ENCODE peak calls at places on chromosome 15, in seven cellular contexts. B is PC-9, H is AG09309, C is GM13977, R is upper lobe of right lung, D is dorsolateral prefrontal cortex, O is uterus. J is an unnamed sample.

GRCh38 chr15:62799037-62799436 is 243.5 kb upstream of the TPM1 start:
- DNase-seq in H (no peak), D (no peak), R (no peak), C (no peak), O (no peak), B (no peak), J (no peak)

GRCh38 chr15:67290319-67290718 is 35.7 kb downstream of the IQCH start:
- DNase-seq in C (no peak), R (no peak), B (no peak), D (no peak), O (no peak), H (no peak), J (no peak)

GRCh38 chr15:89303986-89304385 is 30.6 kb downstream of the POLG start:
- DNase-seq in D (no peak), O (no peak), C (no peak), H (no peak), R (no peak), B (no peak), J (no peak)

GRCh38 chr15:63244399-63244798 is 33.0 kb upstream of the APH1B start:
- DNase-seq in D (no peak), C (no peak), O (no peak), R (no peak), B (no peak), H (no peak), J (peak; percentile 60)

GRCh38 chr15:35293353-35294130 is 208.4 kb upstream of the NANOGP8 start:
- DNase-seq in B (peak; percentile 71), H (peak; percentile 37), C (no peak), O (no peak), R (no peak), D (no peak), J (peak; percentile 56)

GRCh38 chr15:62569460-62570404 is 404.6 kb upstream of the C2CD4B start:
- DNase-seq in R (peak; percentile 83), O (no peak), D (no peak), C (no peak), B (peak; percentile 61), H (peak; percentile 75), J (peak; percentile 95)

GRCh38 chr15:76929011-76929760 is 2.4 kb upstream of the RCN2 start:
- DNase-seq in C (no peak), B (no peak), H (no peak), R (no peak), D (no peak), O (no peak), J (no peak)

GRCh38 chr15:45402955-45403892 is 24.9 kb upstream of the GATM start:
- DNase-seq in R (peak; percentile 79), C (peak; percentile 54), O (peak; percentile 18), B (peak; percentile 78), D (no peak), H (no peak), J (peak; percentile 38)

GRCh38 chr15:29805043-29805707 is 17.1 kb downstream of the TJP1 start:
- DNase-seq in D (no peak), R (no peak), B (no peak), O (no peak), C (no peak), H (peak; percentile 68), J (peak; percentile 87)

GRCh38 chr15:68271854-68272471 is 5.6 kb upstream of the FEM1B start:
- DNase-seq in O (peak; percentile 62), R (no peak), H (no peak), B (peak; percentile 97), D (peak; percentile 53), C (no peak), J (peak; percentile 67)

GRCh38 chr15:50049871-50050270 is 69.2 kb downstream of the ATP8B4 start:
- DNase-seq in O (no peak), D (no peak), C (no peak), R (no peak), B (no peak), H (peak; percentile 82), J (peak; percentile 81)

GRCh38 chr15:57994468-57995154 is 70.9 kb downstream of the ALDH1A2 start:
- DNase-seq in B (no peak), H (no peak), R (no peak), D (no peak), O (no peak), C (no peak), J (peak; percentile 87)

GRCh38 chr15:61702224-61703120 is 357.8 kb downstream of the VPS13C start:
- DNase-seq in O (no peak), D (no peak), B (peak; percentile 39), H (no peak), C (no peak), R (no peak), J (no peak)

GRCh38 chr15:39171944-39172368 is 408.9 kb upstream of the THBS1 start:
- DNase-seq in R (peak; percentile 66), D (no peak), H (peak; percentile 96), B (peak; percentile 85), O (peak; percentile 59), C (no peak), J (peak; percentile 96)

GRCh38 chr15:100844778-100845177 is 34.9 kb upstream of the ALDH1A3 start:
- DNase-seq in B (no peak), H (no peak), C (no peak), D (no peak), O (no peak), R (no peak), J (no peak)

GRCh38 chr15:63277044-63277892 is at the start of gene APH1B:
- DNase-seq in C (peak; percentile 89), H (no peak), D (peak; percentile 74), B (peak; percentile 40), R (peak; percentile 93), O (peak; percentile 88), J (peak; percentile 75)

GRCh38 chr15:52682200-52682599 is 3.0 kb upstream of the ATOSA start:
- DNase-seq in B (no peak), D (no peak), O (no peak), R (no peak), H (no peak), C (no peak), J (no peak)

GRCh38 chr15:98865397-98866339 is 141.9 kb downstream of the PGPEP1L start:
- DNase-seq in D (no peak), B (no peak), R (peak; percentile 89), H (no peak), C (peak; percentile 70), O (peak; percentile 80), J (peak; percentile 87)

GRCh38 chr15:77621847-77622211 is 10.9 kb downstream of the LINGO1 start:
- DNase-seq in C (no peak), D (no peak), H (no peak), B (no peak), O (no peak), R (no peak), J (no peak)

GRCh38 chr15:65730560-65731172 is 61.4 kb downstream of the DENND4A start:
- DNase-seq in O (no peak), D (no peak), H (no peak), R (no peak), B (no peak), C (no peak), J (peak; percentile 43)

GRCh38 chr15:45496658-45497057 is 25.9 kb downstream of the SLC30A4 start:
- DNase-seq in H (no peak), O (no peak), R (no peak), D (no peak), B (no peak), C (no peak), J (no peak)

DNA sequence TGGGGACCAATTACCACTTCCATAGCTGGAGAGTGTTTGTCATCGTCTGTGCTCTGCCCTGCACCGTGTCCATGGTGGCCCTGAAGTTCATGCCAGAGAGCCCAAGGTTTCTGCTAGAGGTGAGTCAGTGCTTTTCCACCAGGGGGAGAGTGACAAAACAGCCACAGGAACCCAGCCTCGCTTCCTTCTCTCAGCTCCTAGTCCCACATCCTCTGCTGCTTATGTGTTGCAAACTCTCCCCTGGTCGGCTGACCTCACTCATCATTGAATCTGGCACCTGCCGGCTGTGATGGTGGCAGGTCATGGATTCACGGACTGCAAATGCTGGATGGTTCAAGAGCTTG is 158.4 kb downstream of the SV2B start:
- DNase-seq in R (no peak), H (no peak), O (no peak), C (no peak), B (no peak), D (no peak), J (no peak)
- TF ChIP-seq CTCF in R (no peak), H (no peak), O (no peak), C (peak; percentile 21), B (no peak), D (no peak), J (no peak)

GRCh38 chr15:72585659-72586058 is 68.8 kb upstream of the GOLGA6B start:
- DNase-seq in H (no peak), C (no peak), R (no peak), B (no peak), D (no peak), O (no peak), J (peak; percentile 28)
- TF ChIP-seq CTCF in H (peak; percentile 28), C (peak; percentile 24), R (no peak), B (peak; percentile 29), D (no peak), O (no peak), J (peak; percentile 33)

GRCh38 chr15:37289109-37289765 is 188.9 kb upstream of the MEIS2 start:
- DNase-seq in O (no peak), R (no peak), C (no peak), B (no peak), D (no peak), H (no peak), J (no peak)
- TF ChIP-seq CTCF in O (no peak), R (no peak), C (no peak), B (peak; percentile 37), D (no peak), H (no peak), J (peak; percentile 30)

DNA sequence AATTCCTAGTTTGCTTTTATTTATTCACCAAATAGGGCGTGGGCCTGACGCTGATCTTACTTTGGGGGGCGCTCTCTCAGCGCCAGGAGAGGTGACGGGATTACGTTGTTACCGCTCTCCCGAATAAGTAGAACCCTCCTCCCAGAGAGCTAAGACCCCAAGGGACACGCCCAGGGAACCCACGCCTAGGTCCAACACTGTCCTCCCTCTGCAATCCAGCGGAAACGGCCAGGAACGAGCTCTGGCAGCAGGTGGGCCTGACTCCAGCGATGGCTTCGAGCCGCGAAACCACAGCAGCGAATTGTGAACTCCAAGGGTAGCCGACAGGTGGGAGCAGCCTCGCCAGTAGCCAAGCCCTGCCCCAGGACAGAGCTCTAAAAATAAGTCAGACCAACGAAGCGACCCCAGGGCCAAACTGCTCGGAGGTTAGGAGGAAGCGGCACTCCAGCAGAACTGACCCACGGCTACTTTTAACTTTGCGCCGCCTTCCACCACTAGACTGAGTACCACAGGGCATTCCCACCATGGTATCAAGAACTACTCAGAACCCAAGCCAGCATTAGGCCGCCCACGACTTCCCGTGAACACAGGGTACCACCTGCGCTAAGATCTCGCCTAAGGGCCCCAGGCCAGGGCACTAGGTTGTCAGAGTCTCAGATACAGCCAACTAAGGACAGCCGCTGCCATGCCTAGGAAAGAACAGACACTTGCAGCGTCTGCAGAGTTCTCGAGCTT is 1.6 kb upstream of the SIN3A start:
- DNase-seq in R (peak; percentile 76), H (no peak), B (peak; percentile 41), O (peak; percentile 66), C (no peak), D (peak; percentile 48), J (peak; percentile 18)
- TF ChIP-seq CTCF in R (peak; percentile 18), H (no peak), B (no peak), O (no peak), C (peak; percentile 57), D (no peak), J (no peak)